ENCODE peak calls at places on chromosome 9, in eight cellular contexts. D, U, X, I, L, F, M and E are unnamed samples.

GRCh38 chr9:7578951-7579743 is 220.4 kb downstream of the DMAC1 start:
- DNase-seq in U (no peak), L (no peak), D (no peak), I (no peak), F (peak), M (no peak), X (no peak), E (no peak)

GRCh38 chr9:14478175-14479165 is 164.5 kb upstream of the NFIB start:
- DNase-seq in F (no peak), L (no peak), I (no peak), X (no peak), U (no peak), M (no peak), D (no peak), E (no peak)

GRCh38 chr9:123883634-123884033 is 46.3 kb downstream of the DENND1A start:
- DNase-seq in L (no peak), M (no peak), U (no peak), X (no peak), D (no peak), I (peak), F (no peak), E (no peak)

GRCh38 chr9:111598730-111599091 is 736 bp downstream of the PTGR1 start:
- DNase-seq in M (peak), F (no peak), U (peak), X (no peak), I (peak), D (peak), L (no peak), E (no peak)

GRCh38 chr9:22040760-22041159 is 31.7 kb upstream of the CDKN2B start:
- DNase-seq in X (no peak), D (no peak), M (no peak), L (no peak), I (peak), F (no peak), U (no peak), E (peak)

GRCh38 chr9:35294066-35294465 is 132.3 kb downstream of the UNC13B start:
- DNase-seq in M (no peak), F (no peak), X (no peak), D (no peak), U (no peak), L (no peak), I (no peak), E (no peak)

GRCh38 chr9:103287361-103287760 is 292.2 kb downstream of the CYLC2 start:
- DNase-seq in I (no peak), D (no peak), M (no peak), X (no peak), L (no peak), F (no peak), U (no peak), E (no peak)

GRCh38 chr9:94086468-94086867 is 2.2 kb downstream of the PTPDC1 start:
- DNase-seq in I (peak), F (no peak), M (no peak), D (no peak), U (no peak), L (no peak), X (no peak), E (no peak)

GRCh38 chr9:104907278-104907951 is 20.5 kb downstream of the ABCA1 start:
- DNase-seq in F (no peak), L (no peak), M (no peak), D (no peak), I (peak), X (no peak), U (no peak), E (no peak)

GRCh38 chr9:137582286-137582860 is 3.6 kb upstream of the DPH7 start:
- DNase-seq in F (peak), I (no peak), U (no peak), D (no peak), M (no peak), X (no peak), L (no peak), E (no peak)
- TF ChIP-seq CTCF in F (peak), I (peak), U (no peak), D (no peak), M (no peak), X (peak), L (peak), E (no peak)

GRCh38 chr9:85511746-85512145 is 230.0 kb downstream of the AGTPBP1 start:
- DNase-seq in I (no peak), U (no peak), L (no peak), F (no peak), D (no peak), X (no peak), M (no peak), E (no peak)

GRCh38 chr9:85505612-85506011 is 236.1 kb downstream of the AGTPBP1 start:
- DNase-seq in X (no peak), L (no peak), F (no peak), U (no peak), I (no peak), D (no peak), M (no peak), E (no peak)

GRCh38 chr9:85502815-85503643 is 238.7 kb downstream of the AGTPBP1 start:
- DNase-seq in U (no peak), M (no peak), D (no peak), I (no peak), F (no peak), X (no peak), L (no peak), E (no peak)

GRCh38 chr9:85510830-85511504 is 230.8 kb downstream of the AGTPBP1 start:
- DNase-seq in F (no peak), I (no peak), X (no peak), U (no peak), D (no peak), M (no peak), L (no peak), E (no peak)

GRCh38 chr9:85508616-85509015 is 233.1 kb downstream of the AGTPBP1 start:
- DNase-seq in M (no peak), X (no peak), F (peak), D (no peak), U (no peak), L (no peak), I (no peak), E (no peak)
- TF ChIP-seq CTCF in M (no peak), X (no peak), F (peak), D (no peak), U (no peak), L (no peak), I (no peak), E (no peak)

GRCh38 chr9:120505186-120505585 is 74.8 kb downstream of the CDK5RAP2 start:
- DNase-seq in F (peak), D (no peak), U (no peak), X (no peak), M (no peak), L (no peak), I (no peak), E (no peak)
- TF ChIP-seq CTCF in F (peak), D (no peak), U (no peak), X (no peak), M (no peak), L (peak), I (no peak), E (peak)

GRCh38 chr9:130030821-130031481 is 12.0 kb downstream of the FNBP1 start:
- DNase-seq in U (peak), M (no peak), F (no peak), X (no peak), L (no peak), I (no peak), D (peak), E (no peak)
- TF ChIP-seq CTCF in U (no peak), M (no peak), F (no peak), X (no peak), L (no peak), I (no peak), D (no peak), E (no peak)

GRCh38 chr9:91151741-91152095 is 210.0 kb downstream of the AUH start:
- DNase-seq in L (no peak), F (no peak), X (no peak), M (no peak), U (no peak), D (no peak), I (no peak), E (no peak)

GRCh38 chr9:91155181-91155580 is 206.5 kb downstream of the AUH start:
- DNase-seq in M (no peak), U (no peak), L (no peak), X (no peak), I (no peak), F (no peak), D (no peak), E (no peak)

GRCh38 chr9:91156451-91157234 is 205.1 kb downstream of the AUH start:
- DNase-seq in U (no peak), D (no peak), L (no peak), I (no peak), M (no peak), X (no peak), F (no peak), E (no peak)

GRCh38 chr9:91155746-91156145 is 206.0 kb downstream of the AUH start:
- DNase-seq in I (no peak), F (no peak), X (no peak), L (no peak), U (no peak), D (no peak), M (no peak), E (no peak)

DNA sequence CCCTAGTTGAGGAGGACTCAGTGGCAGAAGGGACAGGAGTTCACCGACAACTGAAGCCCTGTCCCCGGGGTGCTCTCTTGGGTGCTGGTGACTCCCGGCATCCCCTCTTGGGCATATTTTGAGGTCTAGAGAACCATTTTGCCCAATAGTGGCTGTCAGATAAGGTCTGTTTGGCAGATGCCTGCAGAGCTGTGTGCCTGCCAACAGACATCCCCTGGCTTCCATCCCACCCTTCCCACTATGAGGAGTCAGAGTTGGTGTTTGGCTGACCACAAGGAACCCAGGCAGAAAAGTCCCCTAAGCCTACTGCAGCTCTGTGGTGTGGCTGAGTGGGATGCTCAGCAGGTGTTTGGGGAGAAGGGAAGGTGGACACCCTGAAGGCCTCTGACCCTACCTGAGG is 207.0 kb downstream of the AUH start:
- DNase-seq in F (no peak), L (no peak), X (no peak), M (no peak), D (no peak), I (no peak), U (no peak), E (no peak)
- TF ChIP-seq CTCF in F (no peak), L (no peak), X (no peak), M (no peak), D (no peak), I (no peak), U (no peak), E (no peak)